ENCODE peak calls at places on chromosome 15, in six cellular contexts. L is cardiac muscle cell, X is M059J, B is NB4, D is cerebellum, Y is activated B cell treated with CpG ODN at 0.5 μM for 24 hours. O is an unnamed sample.

GRCh38 chr15:42511010-42511396 is 15.6 kb downstream of the SNAP23 start:
- DNase-seq in L (no peak), X (peak), B (peak), D (no peak), Y (no peak), O (peak)

GRCh38 chr15:70486451-70487379 is 276.6 kb downstream of the UACA start:
- DNase-seq in L (no peak), X (peak), B (peak), D (no peak), Y (peak), O (no peak)

GRCh38 chr15:40825661-40826088 is 2.8 kb downstream of the PPP1R14D start:
- DNase-seq in L (no peak), X (peak), B (no peak), D (no peak), Y (no peak), O (peak)

GRCh38 chr15:32991544-32992192 is 202.8 kb downstream of the FMN1 start:
- DNase-seq in L (no peak), X (no peak), B (no peak), D (no peak), Y (no peak), O (no peak)

GRCh38 chr15:74579001-74579400 is 36.6 kb upstream of the CLK3 start:
- DNase-seq in L (no peak), X (no peak), B (no peak), D (no peak), Y (no peak), O (no peak)

GRCh38 chr15:63052961-63053698 is 10.6 kb downstream of the TPM1 start:
- DNase-seq in L (peak), X (peak), B (no peak), D (no peak), Y (no peak), O (peak)

GRCh38 chr15:47678047-47678446 is 39.3 kb upstream of the SEMA6D start:
- DNase-seq in L (no peak), X (peak), B (no peak), D (no peak), Y (no peak), O (no peak)

GRCh38 chr15:37016287-37016686 is 84.1 kb downstream of the MEIS2 start:
- DNase-seq in L (no peak), X (peak), B (no peak), D (no peak), Y (no peak), O (no peak)

GRCh38 chr15:62067448-62068044 is 769 bp downstream of the C2CD4A start:
- DNase-seq in L (peak), X (no peak), B (no peak), D (no peak), Y (no peak), O (peak)

GRCh38 chr15:24898715-24899278 is 56.0 kb upstream of the SNRPN start:
- DNase-seq in L (peak), X (no peak), B (no peak), D (no peak), Y (no peak), O (no peak)

GRCh38 chr15:38626443-38627050 is 61.9 kb upstream of the RASGRP1 start:
- DNase-seq in L (no peak), X (no peak), B (no peak), D (no peak), Y (no peak), O (no peak)

GRCh38 chr15:50051811-50052419 is 67.1 kb downstream of the ATP8B4 start:
- DNase-seq in L (peak), X (peak), B (peak), D (peak), Y (no peak), O (peak)

GRCh38 chr15:76204916-76205460 is 106.3 kb downstream of the ETFA start:
- DNase-seq in L (no peak), X (no peak), B (no peak), D (no peak), Y (no peak), O (no peak)